ENCODE peak calls at places on chromosomes 3 and 15, in six cellular contexts. One of them, this sample, is unnamed.

GRCh38 chr3:1439395-1439794 is 346.6 kb downstream of the CNTN6 start:
- DNase-seq in GM03348: no peak
- DNase-seq in activated naive CD4-positive, alpha-beta T cell treated with anti-CD3 and anti-CD28 coated beads, Interleukin-2, amount 10 ng/mL, durations not matched to agents 7 days and 5 days: no peak
- DNase-seq in mesendoderm: peak
- DNase-seq in T47D: no peak
- DNase-seq in AG09309: no peak
- DNase-seq in this sample: peak

GRCh38 chr3:71389911-71390573 is 193.5 kb downstream of the FOXP1 start:
- DNase-seq in GM03348: no peak
- DNase-seq in activated naive CD4-positive, alpha-beta T cell treated with anti-CD3 and anti-CD28 coated beads, Interleukin-2, amount 10 ng/mL, durations not matched to agents 7 days and 5 days: peak
- DNase-seq in mesendoderm: peak
- DNase-seq in T47D: no peak
- DNase-seq in AG09309: peak
- DNase-seq in this sample: no peak

GRCh38 chr3:157767602-157768001 is 264.4 kb upstream of the VEPH1 start:
- DNase-seq in GM03348: no peak
- DNase-seq in activated naive CD4-positive, alpha-beta T cell treated with anti-CD3 and anti-CD28 coated beads, Interleukin-2, amount 10 ng/mL, durations not matched to agents 7 days and 5 days: no peak
- DNase-seq in mesendoderm: no peak
- DNase-seq in T47D: no peak
- DNase-seq in AG09309: no peak
- DNase-seq in this sample: no peak

GRCh38 chr15:39133201-39133600 is 447.7 kb upstream of the THBS1 start:
- DNase-seq in GM03348: peak
- DNase-seq in activated naive CD4-positive, alpha-beta T cell treated with anti-CD3 and anti-CD28 coated beads, Interleukin-2, amount 10 ng/mL, durations not matched to agents 7 days and 5 days: no peak
- DNase-seq in mesendoderm: no peak
- DNase-seq in T47D: no peak
- DNase-seq in AG09309: peak
- DNase-seq in this sample: no peak

GRCh38 chr15:64842986-64843561 is 1.4 kb downstream of the PLEKHO2 start:
- DNase-seq in GM03348: peak
- DNase-seq in activated naive CD4-positive, alpha-beta T cell treated with anti-CD3 and anti-CD28 coated beads, Interleukin-2, amount 10 ng/mL, durations not matched to agents 7 days and 5 days: no peak
- DNase-seq in mesendoderm: peak
- DNase-seq in T47D: no peak
- DNase-seq in AG09309: no peak
- DNase-seq in this sample: peak

GRCh38 chr3:175737646-175738572 is 878.8 kb downstream of the NAALADL2 start:
- DNase-seq in GM03348: peak
- DNase-seq in activated naive CD4-positive, alpha-beta T cell treated with anti-CD3 and anti-CD28 coated beads, Interleukin-2, amount 10 ng/mL, durations not matched to agents 7 days and 5 days: no peak
- DNase-seq in mesendoderm: no peak
- DNase-seq in T47D: no peak
- DNase-seq in AG09309: no peak
- DNase-seq in this sample: no peak

GRCh38 chr3:140748903-140749302 is 71.0 kb downstream of the TRIM42 start:
- DNase-seq in GM03348: no peak
- DNase-seq in activated naive CD4-positive, alpha-beta T cell treated with anti-CD3 and anti-CD28 coated beads, Interleukin-2, amount 10 ng/mL, durations not matched to agents 7 days and 5 days: no peak
- DNase-seq in mesendoderm: no peak
- DNase-seq in T47D: no peak
- DNase-seq in AG09309: no peak
- DNase-seq in this sample: no peak

GRCh38 chr15:52424856-52425431 is 103.7 kb downstream of the MYO5A start:
- DNase-seq in GM03348: no peak
- DNase-seq in activated naive CD4-positive, alpha-beta T cell treated with anti-CD3 and anti-CD28 coated beads, Interleukin-2, amount 10 ng/mL, durations not matched to agents 7 days and 5 days: no peak
- DNase-seq in mesendoderm: no peak
- DNase-seq in T47D: no peak
- DNase-seq in AG09309: no peak
- DNase-seq in this sample: no peak

GRCh38 chr3:23258110-23258509 is 55.0 kb downstream of the UBE2E2 start:
- DNase-seq in GM03348: no peak
- DNase-seq in activated naive CD4-positive, alpha-beta T cell treated with anti-CD3 and anti-CD28 coated beads, Interleukin-2, amount 10 ng/mL, durations not matched to agents 7 days and 5 days: no peak
- DNase-seq in mesendoderm: peak
- DNase-seq in T47D: no peak
- DNase-seq in AG09309: no peak
- DNase-seq in this sample: no peak

GRCh38 chr3:177358968-177359600 is 161.8 kb upstream of the TBL1XR1 start:
- DNase-seq in GM03348: no peak
- DNase-seq in activated naive CD4-positive, alpha-beta T cell treated with anti-CD3 and anti-CD28 coated beads, Interleukin-2, amount 10 ng/mL, durations not matched to agents 7 days and 5 days: peak
- DNase-seq in mesendoderm: peak
- DNase-seq in T47D: peak
- DNase-seq in AG09309: no peak
- DNase-seq in this sample: peak

GRCh38 chr15:69794643-69795461 is 302.9 kb downstream of the TLE3 start:
- DNase-seq in GM03348: peak
- DNase-seq in activated naive CD4-positive, alpha-beta T cell treated with anti-CD3 and anti-CD28 coated beads, Interleukin-2, amount 10 ng/mL, durations not matched to agents 7 days and 5 days: no peak
- DNase-seq in mesendoderm: peak
- DNase-seq in T47D: no peak
- DNase-seq in AG09309: no peak
- DNase-seq in this sample: no peak